ENCODE peak calls at places on chromosome 13, in nine cellular contexts. O is lower leg skin; H is B cell; C is EH; P is T-helper 17 cell; N is T-cell; X is effector CD4-positive, alpha-beta T cell; D is amniotic stem cell; R is activated gamma-delta T cell. M is an unnamed sample.

GRCh38 chr13:114140131-114140908 is 7.9 kb upstream of the RASA3 start:
- DNase-seq in O (no peak), H (peak), C (no peak), P (no peak), N (no peak), X (peak), D (no peak), R (no peak), M (no peak)

GRCh38 chr13:97435794-97436193 is 1.8 kb downstream of the RAP2A start:
- DNase-seq in O (no peak), H (no peak), C (peak), P (no peak), N (no peak), X (no peak), D (no peak), R (no peak), M (no peak)

GRCh38 chr13:48319458-48320395 is 16.2 kb downstream of the RB1 start:
- DNase-seq in O (no peak), H (no peak), C (no peak), P (no peak), N (no peak), X (no peak), D (no peak), R (no peak), M (peak)

GRCh38 chr13:106416645-106417044 is 118.8 kb downstream of the EFNB2 start:
- DNase-seq in O (no peak), H (no peak), C (no peak), P (no peak), N (no peak), X (no peak), D (no peak), R (no peak), M (no peak)

GRCh38 chr13:79393564-79394249 is 12.3 kb downstream of the RBM26 start:
- DNase-seq in O (no peak), H (peak), C (no peak), P (no peak), N (peak), X (no peak), D (no peak), R (no peak), M (no peak)

GRCh38 chr13:113544071-113544891 is 40.3 kb upstream of the TFDP1 start:
- DNase-seq in O (peak), H (no peak), C (no peak), P (no peak), N (no peak), X (no peak), D (no peak), R (no peak), M (no peak)

GRCh38 chr13:74930402-74931165 is 551.4 kb downstream of the TBC1D4 start:
- DNase-seq in O (no peak), H (no peak), C (peak), P (no peak), N (no peak), X (no peak), D (peak), R (no peak), M (no peak)

GRCh38 chr13:32175307-32175706 is 139.9 kb downstream of the ZAR1L start:
- DNase-seq in O (no peak), H (no peak), C (no peak), P (no peak), N (no peak), X (no peak), D (no peak), R (no peak), M (no peak)

GRCh38 chr13:84230568-84230967 is 348.3 kb upstream of the SLITRK1 start:
- DNase-seq in O (no peak), H (no peak), C (no peak), P (no peak), N (no peak), X (no peak), D (no peak), R (no peak), M (no peak)

GRCh38 chr13:98233127-98233526 is 56.1 kb upstream of the RNF113B start:
- DNase-seq in O (no peak), H (no peak), C (no peak), P (no peak), N (no peak), X (no peak), D (no peak), R (no peak), M (no peak)

GRCh38 chr13:31476753-31477152 is 262.6 kb upstream of the RXFP2 start:
- DNase-seq in O (no peak), H (no peak), C (peak), P (no peak), N (no peak), X (no peak), D (no peak), R (no peak), M (no peak)

GRCh38 chr13:110274687-110275086 is 32.3 kb downstream of the COL4A1 start:
- DNase-seq in O (peak), H (no peak), C (peak), P (no peak), N (no peak), X (no peak), D (no peak), R (no peak), M (no peak)

GRCh38 chr13:28684257-28684656 is 25.3 kb downstream of the POMP start:
- DNase-seq in O (no peak), H (no peak), C (no peak), P (no peak), N (no peak), X (no peak), D (no peak), R (no peak), M (no peak)

GRCh38 chr13:112134150-112135075 is 67.5 kb downstream of the SOX1 start:
- DNase-seq in O (peak), H (no peak), C (no peak), P (no peak), N (no peak), X (no peak), D (no peak), R (no peak), M (no peak)

GRCh38 chr13:37058801-37059135 is 720 bp downstream of the SUPT20H start:
- DNase-seq in O (no peak), H (no peak), C (no peak), P (peak), N (peak), X (no peak), D (no peak), R (no peak), M (no peak)